ENCODE peak calls at places on chromosomes 11 and 22, in eight cellular contexts. E is stimulated activated CD4-positive, alpha-beta T cell treated with anti-CD3 and anti-CD28 coated beads, Interleukin-15, amount 100 ng/mL, for 1 hour; R is EL; M is fibroblast of mammary gland; B is NCI-H82; A is cardiac muscle cell; F is foreskin fibroblast; P is foreskin keratinocyte. C is an unnamed sample.
A peak's percentile ranks its signal among the peaks of the same experiment; 100 is the strongest.

GRCh38 chr22:49102367-49102766 is 725.3 kb downstream of the BRD1 start:
- DNase-seq in E (no peak), R (no peak), M (no peak), B (no peak), A (no peak), F (no peak), P (no peak), C (no peak)

GRCh38 chr11:100704176-100704575 is 17.1 kb downstream of the ARHGAP42 start:
- DNase-seq in E (no peak), R (no peak), M (no peak), B (peak; percentile 31), A (no peak), F (no peak), P (no peak), C (no peak)

GRCh38 chr22:32644252-32645100 is 157.0 kb upstream of the TIMP3 start:
- DNase-seq in E (peak; percentile 2), R (peak; percentile 65), M (no peak), B (no peak), A (peak; percentile 88), F (no peak), P (peak; percentile 97), C (peak; percentile 87)

GRCh38 chr22:37176464-37177061 is 11.5 kb downstream of the C1QTNF6 start:
- DNase-seq in E (no peak), R (peak; percentile 71), M (peak; percentile 90), B (no peak), A (peak; percentile 89), F (peak; percentile 83), P (no peak), C (no peak)

GRCh38 chr22:37160037-37160436 is 10.3 kb upstream of the IL2RB start:
- DNase-seq in E (no peak), R (no peak), M (no peak), B (no peak), A (no peak), F (no peak), P (no peak), C (no peak)

GRCh38 chr22:45785458-45785857 is 113.8 kb downstream of the ATXN10 start:
- DNase-seq in E (no peak), R (no peak), M (peak; percentile 47), B (no peak), A (no peak), F (no peak), P (peak; percentile 65), C (peak; percentile 85)

GRCh38 chr11:13120691-13121090 is 111.6 kb downstream of the RASSF10 start:
- DNase-seq in E (no peak), R (peak; percentile 85), M (peak; percentile 82), B (no peak), A (peak; percentile 54), F (peak; percentile 73), P (peak; percentile 93), C (peak; percentile 48)

GRCh38 chr22:43338766-43339345 is 4.3 kb downstream of the SCUBE1 start:
- DNase-seq in E (no peak), R (no peak), M (no peak), B (no peak), A (no peak), F (no peak), P (no peak), C (no peak)

GRCh38 chr11:132981146-132981956 is 551.0 kb downstream of the OPCML start:
- DNase-seq in E (no peak), R (no peak), M (no peak), B (no peak), A (no peak), F (no peak), P (no peak), C (no peak)

GRCh38 chr11:46050065-46050464 is 71.2 kb downstream of the PHF21A start:
- DNase-seq in E (no peak), R (peak; percentile 87), M (peak; percentile 63), B (no peak), A (peak; percentile 93), F (peak; percentile 87), P (peak; percentile 81), C (peak; percentile 82)

GRCh38 chr11:127338380-127339259 is 338.1 kb upstream of the KIRREL3 start:
- DNase-seq in E (no peak), R (no peak), M (no peak), B (no peak), A (no peak), F (no peak), P (peak; percentile 69), C (peak; percentile 35)

GRCh38 chr22:33969052-33969451 is 48.8 kb upstream of the LARGE1 start:
- DNase-seq in E (no peak), R (no peak), M (peak; percentile 3), B (no peak), A (no peak), F (no peak), P (peak; percentile 53), C (peak; percentile 91)

GRCh38 chr22:26524870-26525269 is 12.6 kb upstream of the TFIP11 start:
- DNase-seq in E (no peak), R (no peak), M (no peak), B (peak; percentile 2), A (no peak), F (no peak), P (no peak), C (no peak)

GRCh38 chr11:58626915-58627483 is 4.5 kb downstream of the CNTF start:
- DNase-seq in E (no peak), R (no peak), M (no peak), B (no peak), A (peak; percentile 42), F (no peak), P (no peak), C (no peak)

C was measured in kidney tubule cell.